ENCODE peak calls at places on chromosomes 2 and 18, in seven cellular contexts. J is astrocyte of the spinal cord, V is GM13977, A is WERI-Rb-1, P is GM12878, L is gastrocnemius medialis, B is progenitor cell of endocrine pancreas. W is an unnamed sample.

GRCh38 chr2:227462972-227463931 is 8.7 kb upstream of the AGFG1 start:
- DNase-seq in J (no peak), V (peak; percentile 59), A (no peak), P (no peak), L (no peak), B (no peak), W (no peak)

GRCh38 chr2:55048514-55048924 is 1.7 kb downstream of the RTN4 start:
- DNase-seq in J (no peak), V (no peak), A (peak; percentile 49), P (no peak), L (no peak), B (no peak), W (no peak)

GRCh38 chr2:37414470-37414949 is 70.1 kb downstream of the QPCT start:
- DNase-seq in J (peak; percentile 80), V (peak; percentile 75), A (no peak), P (peak; percentile 53), L (no peak), B (no peak), W (no peak)

GRCh38 chr2:203407496-203407895 is 79.3 kb downstream of the ABI2 start:
- DNase-seq in J (no peak), V (no peak), A (no peak), P (no peak), L (no peak), B (no peak), W (no peak)

GRCh38 chr2:42297322-42297936 is 63.6 kb downstream of the COX7A2L start:
- DNase-seq in J (no peak), V (no peak), A (no peak), P (no peak), L (no peak), B (no peak), W (no peak)

GRCh38 chr2:173935305-173935704 is 29.9 kb downstream of the SP3 start:
- DNase-seq in J (no peak), V (no peak), A (no peak), P (no peak), L (no peak), B (no peak), W (no peak)

GRCh38 chr2:107337209-107337898 is 451.4 kb upstream of the ST6GAL2 start:
- DNase-seq in J (peak; percentile 74), V (no peak), A (no peak), P (no peak), L (peak; percentile 21), B (no peak), W (no peak)

GRCh38 chr2:31329081-31329605 is 85.4 kb downstream of the XDH start:
- DNase-seq in J (no peak), V (no peak), A (no peak), P (no peak), L (no peak), B (no peak), W (no peak)

GRCh38 chr2:111946294-111947114 is 48.1 kb downstream of the MERTK start:
- DNase-seq in J (peak; percentile 91), V (no peak), A (peak; percentile 27), P (no peak), L (peak; percentile 69), B (no peak), W (no peak)

GRCh38 chr2:152523091-152523490 is 188.1 kb downstream of the FMNL2 start:
- DNase-seq in J (peak; percentile 85), V (no peak), A (no peak), P (no peak), L (no peak), B (no peak), W (no peak)

GRCh38 chr18:44290366-44290855 is 390.3 kb upstream of the SETBP1 start:
- DNase-seq in J (no peak), V (no peak), A (no peak), P (no peak), L (no peak), B (no peak), W (no peak)

GRCh38 chr2:105388971-105389381 is 9.9 kb downstream of the FHL2 start:
- DNase-seq in J (peak; percentile 97), V (no peak), A (no peak), P (no peak), L (no peak), B (no peak), W (no peak)

GRCh38 chr2:119480184-119480583 is 44.1 kb downstream of the SCTR start:
- DNase-seq in J (no peak), V (no peak), A (no peak), P (no peak), L (no peak), B (no peak), W (no peak)

GRCh38 chr2:11411768-11412448 is 54.1 kb downstream of the E2F6 start:
- DNase-seq in J (peak; percentile 49), V (no peak), A (peak; percentile 66), P (no peak), L (peak; percentile 33), B (peak; percentile 16), W (peak; percentile 46)

GRCh38 chr2:120596990-120597594 is 138.6 kb upstream of the GLI2 start:
- DNase-seq in J (peak; percentile 56), V (no peak), A (no peak), P (no peak), L (peak; percentile 80), B (no peak), W (no peak)

GRCh38 chr2:16161768-16162490 is 221.6 kb downstream of the MYCN start:
- DNase-seq in J (no peak), V (no peak), A (no peak), P (no peak), L (no peak), B (no peak), W (no peak)

GRCh38 chr2:85523906-85524566 is 14.9 kb upstream of the MAT2A start:
- DNase-seq in J (no peak), V (no peak), A (peak; percentile 73), P (no peak), L (peak; percentile 8), B (no peak), W (no peak)

GRCh38 chr2:241469746-241470145 is 38.6 kb downstream of the STK25 start:
- DNase-seq in J (no peak), V (no peak), A (no peak), P (no peak), L (no peak), B (no peak), W (no peak)

GRCh38 chr18:57437433-57437781 is 2.2 kb downstream of the ONECUT2 start:
- DNase-seq in J (no peak), V (peak; percentile 31), A (peak; percentile 69), P (no peak), L (no peak), B (peak; percentile 16), W (peak; percentile 36)

GRCh38 chr18:57438669-57439616 is 3.8 kb downstream of the ONECUT2 start:
- DNase-seq in J (no peak), V (peak; percentile 35), A (peak; percentile 70), P (no peak), L (no peak), B (no peak), W (no peak)

GRCh38 chr18:57439617-57439975 is 4.4 kb downstream of the ONECUT2 start:
- DNase-seq in J (no peak), V (peak; percentile 37), A (no peak), P (no peak), L (no peak), B (peak; percentile 41), W (peak; percentile 42)

GRCh38 chr18:57436965-57437333 is 1.8 kb downstream of the ONECUT2 start:
- DNase-seq in J (no peak), V (no peak), A (no peak), P (no peak), L (no peak), B (no peak), W (no peak)

DNA sequence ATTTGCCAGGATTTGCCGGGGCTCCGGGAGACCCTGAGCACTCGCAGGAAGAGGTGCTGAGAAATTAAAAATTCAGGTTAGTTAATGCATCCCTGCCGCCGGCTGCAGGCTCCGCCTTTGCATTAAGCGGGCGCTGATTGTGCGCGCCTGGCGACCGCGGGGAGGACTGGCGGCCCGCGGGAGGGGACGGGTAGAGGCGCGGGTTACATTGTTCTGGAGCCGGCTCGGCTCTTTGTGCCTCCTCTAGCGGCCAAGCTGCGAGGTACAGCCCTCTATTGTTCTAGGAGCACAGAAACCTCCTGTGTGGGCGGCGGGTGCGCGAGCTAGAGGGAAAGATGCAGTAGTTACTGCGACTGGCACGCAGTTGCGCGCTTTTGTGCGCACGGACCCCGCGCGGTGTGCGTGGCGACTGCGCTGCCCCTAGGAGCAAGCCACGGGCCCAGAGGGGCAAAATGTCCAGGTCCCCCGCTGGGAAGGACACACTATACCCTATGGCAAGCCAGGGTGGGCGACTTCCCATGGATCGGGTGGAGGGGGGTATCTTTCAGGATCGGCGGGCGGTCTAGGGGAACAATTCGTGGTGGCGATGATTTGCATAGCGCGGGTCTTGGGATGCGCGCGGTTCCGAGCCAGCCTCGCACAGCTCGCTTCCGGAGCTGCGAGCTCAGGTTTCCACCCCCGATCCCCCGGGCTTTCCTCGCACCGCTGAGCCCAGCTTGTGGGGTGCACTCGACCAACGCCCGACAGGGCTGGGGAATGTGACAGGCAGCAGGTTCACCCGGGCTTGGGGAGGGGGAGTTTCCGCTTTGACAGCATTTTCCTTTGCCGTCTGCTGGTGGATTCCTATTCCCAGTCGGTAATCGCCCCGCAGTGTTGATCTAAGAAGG is 2.9 kb downstream of the ONECUT2 start:
- DNase-seq in J (no peak), V (peak; percentile 82), A (peak; percentile 97), P (no peak), L (no peak), B (peak; percentile 76), W (peak; percentile 81)
- TF ChIP-seq CTCF in J (peak; percentile 58), V (peak; percentile 40), A (peak; percentile 95), P (peak; percentile 27), L (peak; percentile 30), B (peak; percentile 71), W (peak; percentile 81)

GRCh38 chr2:109280804-109281203 is 151.8 kb downstream of the SH3RF3 start:
- DNase-seq in J (no peak), V (no peak), A (peak; percentile 34), P (no peak), L (peak; percentile 46), B (no peak), W (no peak)
- TF ChIP-seq CTCF in J (peak; percentile 22), V (no peak), A (peak; percentile 38), P (no peak), L (no peak), B (no peak), W (no peak)

GRCh38 chr2:113700186-113700841 is 56.1 kb downstream of the SLC35F5 start:
- DNase-seq in J (no peak), V (peak; percentile 85), A (peak; percentile 22), P (peak; percentile 51), L (no peak), B (no peak), W (no peak)
- TF ChIP-seq CTCF in J (no peak), V (peak; percentile 47), A (no peak), P (peak; percentile 79), L (peak; percentile 8), B (no peak), W (no peak)

GRCh38 chr2:114025030-114025429 is 135.1 kb downstream of the ACTR3 start:
- DNase-seq in J (no peak), V (no peak), A (no peak), P (no peak), L (no peak), B (no peak), W (no peak)
- TF ChIP-seq CTCF in J (no peak), V (no peak), A (no peak), P (no peak), L (no peak), B (no peak), W (no peak)

W was measured in nephron progenitor cell.